ENCODE peak calls at places on chromosomes 4 and X, in six cellular contexts. N is mesendoderm, S is IMR-90, K is neuronal stem cell, L is H9, Y is mesenchymal stem cell. J is an unnamed sample. For H3K4me1, the result is how much of the 10 kb centered on the place peaks cover.

GRCh38 chr4:78601013-78601412 is 49.4 kb downstream of the ANXA3 start:
- DNase-seq in N (no peak), S (no peak), K (no peak), L (no peak), Y (no peak), J (no peak)

GRCh38 chr4:10124167-10124930 is 7.8 kb upstream of the WDR1 start:
- DNase-seq in N (no peak), S (no peak), K (no peak), L (no peak), Y (no peak), J (no peak)

GRCh38 chr4:38396845-38397547 is 267.0 kb upstream of the KLF3 start:
- DNase-seq in N (no peak), S (no peak), K (no peak), L (no peak), Y (no peak), J (no peak)

GRCh38 chr4:168511780-168512467 is 15.1 kb downstream of the PALLD start:
- DNase-seq in N (no peak), S (no peak), K (no peak), L (peak), Y (no peak), J (no peak)

GRCh38 chrX:19799319-19800182 is 87.8 kb downstream of the SH3KBP1 start:
- DNase-seq in N (no peak), S (peak), K (no peak), L (no peak), Y (no peak), J (peak)

GRCh38 chr4:158208931-158209640 is 1.2 kb upstream of the TMEM144 start:
- DNase-seq in N (peak), S (no peak), K (no peak), L (no peak), Y (peak), J (no peak)

GRCh38 chrX:139969286-139969685 is 4.0 kb upstream of the CXorf66 start:
- DNase-seq in N (peak), S (no peak), K (no peak), L (no peak), Y (no peak), J (no peak)

GRCh38 chr4:85886665-85887064 is 411.7 kb downstream of the ARHGAP24 start:
- DNase-seq in N (no peak), S (no peak), K (no peak), L (no peak), Y (no peak), J (no peak)

GRCh38 chrX:83008415-83008814 is 499.7 kb upstream of the POU3F4 start:
- DNase-seq in N (peak), S (no peak), K (no peak), L (no peak), Y (no peak), J (peak)

GRCh38 chr4:41256740-41257256 is at the start of gene UCHL1:
- DNase-seq in N (peak), S (peak), K (peak), L (peak), Y (peak), J (no peak)

GRCh38 chr4:188435381-188435780 is 296.1 kb downstream of the TRIML1 start:
- DNase-seq in N (no peak), S (peak), K (no peak), L (no peak), Y (no peak), J (no peak)

GRCh38 chr4:87128006-87128705 is 92.3 kb downstream of the KLHL8 start:
- DNase-seq in N (no peak), S (peak), K (no peak), L (no peak), Y (no peak), J (peak)

GRCh38 chr4:14897217-14897616 is 105.1 kb upstream of the CPEB2 start:
- DNase-seq in N (no peak), S (no peak), K (no peak), L (no peak), Y (no peak), J (no peak)

GRCh38 chrX:135695471-135695870 is 18.0 kb upstream of the CT45A1 start:
- DNase-seq in N (no peak), S (no peak), K (no peak), L (no peak), Y (no peak), J (no peak)

GRCh38 chr4:187236491-187236890 is 512.8 kb upstream of the FAT1 start:
- DNase-seq in N (no peak), S (peak), K (no peak), L (no peak), Y (peak), J (peak)

GRCh38 chrX:45479196-45479834 is 278.6 kb upstream of the DIPK2B start:
- DNase-seq in N (no peak), S (peak), K (no peak), L (no peak), Y (peak), J (peak)

GRCh38 chr4:163164591-163164990 is 2.1 kb downstream of the NAF1 start:
- DNase-seq in N (no peak), S (no peak), K (no peak), L (no peak), Y (peak), J (peak)

GRCh38 chr4:163165217-163166017 is 1.3 kb downstream of the NAF1 start:
- DNase-seq in N (no peak), S (peak), K (no peak), L (no peak), Y (peak), J (no peak)

GRCh38 chr4:163164110-163164509 is 2.6 kb downstream of the NAF1 start:
- DNase-seq in N (no peak), S (no peak), K (no peak), L (no peak), Y (no peak), J (no peak)

GRCh38 chr4:163167333-163167626 is 590 bp upstream of the NAF1 start:
- DNase-seq in N (no peak), S (peak), K (no peak), L (no peak), Y (no peak), J (no peak)

DNA sequence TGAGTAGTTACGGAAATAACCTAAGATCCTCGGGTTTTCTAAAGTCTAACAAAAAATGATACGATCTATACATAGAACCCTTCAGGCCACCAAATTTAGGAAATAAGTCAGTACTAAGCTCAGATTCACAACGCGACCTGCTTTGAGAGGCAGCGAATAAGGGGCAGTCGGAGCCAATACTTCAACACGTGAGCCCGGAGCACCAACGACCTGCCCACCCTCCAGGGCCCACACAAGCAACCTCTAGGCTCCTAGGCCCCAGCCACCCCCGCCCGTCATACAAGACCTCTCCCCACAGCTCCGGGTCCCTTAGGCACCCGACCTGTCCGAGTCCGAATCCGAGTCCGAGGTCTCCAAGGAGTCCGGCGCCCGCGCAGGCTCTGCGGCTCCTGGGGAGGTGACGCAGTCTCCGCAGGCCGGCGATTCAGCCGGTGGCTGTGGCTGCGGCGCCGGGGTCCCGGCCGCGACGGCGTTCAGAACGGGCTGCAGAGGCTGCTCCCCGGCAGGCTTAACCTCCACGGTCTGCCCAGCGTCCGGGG is 580 bp downstream of the NAF1 start:
- DNase-seq in N (peak), S (peak), K (peak), L (peak), Y (peak), J (peak)
- H4K8ac ChIP-seq in N (no peak), S (peak), K (no peak), L (no peak), Y (peak), J (peak)

GRCh38 chr4:7902101-7902553 is 37.5 kb downstream of the AFAP1 start:
- DNase-seq in N (peak), S (no peak), K (no peak), L (no peak), Y (no peak), J (no peak)
- H3K4me2 ChIP-seq in N (no peak), S (peak), K (no peak), L (no peak), Y (no peak), J (no peak)

DNA sequence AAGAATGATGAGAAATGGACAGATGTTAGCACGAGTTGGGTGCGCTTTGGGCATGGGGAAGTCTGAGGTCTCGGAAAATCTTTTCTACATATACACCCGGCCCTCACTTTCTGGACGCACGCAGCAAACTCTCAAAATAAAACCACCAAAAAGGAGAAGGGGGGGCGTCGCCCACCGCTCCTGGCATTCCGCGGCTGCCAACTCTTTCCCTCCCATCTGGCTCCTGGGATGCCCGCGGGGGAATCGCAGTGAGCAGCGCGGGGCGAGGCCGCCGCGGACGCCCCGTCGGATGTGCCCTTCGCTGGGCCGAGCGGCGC is 697 bp downstream of the IGFBP7 start:
- DNase-seq in N (no peak), S (no peak), K (no peak), L (no peak), Y (peak), J (no peak)
- H3K4me1 ChIP-seq in N (under half), S (under half), K (under half), L (under half), Y (under half), J (under half)

GRCh38 chrX:750812-751211 is 120.2 kb downstream of the SHOX start:
- DNase-seq in N (no peak), S (no peak), K (no peak), L (no peak), Y (no peak), J (no peak)

GRCh38 chrX:747176-747575 is 116.6 kb downstream of the SHOX start:
- DNase-seq in N (no peak), S (no peak), K (no peak), L (no peak), Y (no peak), J (no peak)

GRCh38 chrX:750263-750662 is 119.7 kb downstream of the SHOX start:
- DNase-seq in N (no peak), S (no peak), K (no peak), L (no peak), Y (no peak), J (no peak)
- H4K8ac ChIP-seq in N (no peak), S (no peak), K (no peak), L (no peak), Y (no peak), J (no peak)

GRCh38 chrX:65821721-65822496 is 154.5 kb downstream of the MSN start:
- DNase-seq in N (peak), S (no peak), K (no peak), L (no peak), Y (no peak), J (no peak)
- H3K4me2 ChIP-seq in N (no peak), S (peak), K (no peak), L (no peak), Y (no peak), J (no peak)

DNA sequence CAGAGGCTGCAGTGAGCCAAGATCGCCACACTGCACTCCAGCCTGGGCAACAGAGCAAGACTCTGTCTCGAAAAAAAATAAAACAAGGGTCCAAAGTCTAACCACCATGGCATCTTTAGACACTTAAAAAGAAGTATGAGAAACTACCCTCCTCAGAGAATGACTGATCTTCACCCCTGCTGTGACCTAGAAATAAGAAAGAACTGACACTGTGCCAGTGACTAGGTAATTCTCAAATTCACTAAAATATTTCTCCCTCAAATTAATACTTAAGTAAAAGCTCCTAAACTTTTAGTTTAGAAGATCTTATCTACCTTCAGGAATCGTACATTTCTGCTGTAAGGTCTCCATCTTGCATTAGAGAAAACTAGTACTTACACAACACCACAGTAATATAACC is 80.3 kb downstream of the AFAP1 start:
- DNase-seq in N (no peak), S (no peak), K (no peak), L (no peak), Y (no peak), J (no peak)
- H3K4me1 ChIP-seq in N (under half), S (under half), K (under half), L (under half), Y (under half), J (under half)

DNA sequence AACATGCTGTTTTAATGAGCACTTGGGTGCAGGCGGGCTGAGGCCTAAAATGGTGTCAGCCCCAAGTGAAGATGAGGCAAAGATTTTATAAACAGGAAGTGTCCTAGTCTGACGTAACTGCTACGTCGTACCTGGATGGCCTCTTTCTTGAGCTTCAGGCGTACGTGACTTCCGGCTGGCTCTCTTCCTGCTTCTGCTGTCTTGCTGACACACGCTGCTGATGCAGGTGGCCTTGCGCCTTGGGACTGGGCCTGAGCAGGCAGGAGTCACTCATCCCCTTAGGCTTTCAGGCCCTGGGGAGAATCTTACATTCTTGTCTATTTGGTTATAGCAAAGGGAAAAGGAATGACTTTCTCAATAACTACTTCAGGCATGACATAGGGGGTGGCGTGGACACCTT is 20.1 kb upstream of the ABRAXAS1 start:
- DNase-seq in N (no peak), S (no peak), K (no peak), L (no peak), Y (no peak), J (peak)
- H4K8ac ChIP-seq in N (no peak), S (no peak), K (no peak), L (no peak), Y (peak), J (no peak)

J was measured in trophoblast cell.